ENCODE peak calls at places on chromosomes 5 and 9, in eight cellular contexts. X is NCI-H460, I is NCI-H748 treated with DMSO at 0.1 percent for 48 hours, Z is posterior vena cava, N is GM04503, F is BJ, M is fibroblast of pulmonary artery, A is neural crest cell. Q is an unnamed sample.

GRCh38 chr5:126274396-126274795 is 148.8 kb upstream of the GRAMD2B start:
- DNase-seq in Z (no peak), M (no peak), F (no peak), X (no peak), I (no peak), N (no peak), A (no peak), Q (no peak)

GRCh38 chr9:78505546-78505945 is 208.6 kb downstream of the PSAT1 start:
- DNase-seq in X (no peak), M (no peak), A (no peak), Z (no peak), F (no peak), I (no peak), N (no peak), Q (no peak)

GRCh38 chr5:92002875-92003274 is 619.8 kb upstream of the ARRDC3 start:
- DNase-seq in X (no peak), A (no peak), I (no peak), M (no peak), F (peak), Z (no peak), N (peak), Q (no peak)

GRCh38 chr9:98222885-98223640 is 30.6 kb upstream of the CORO2A start:
- DNase-seq in A (no peak), X (peak), F (peak), N (peak), M (peak), Z (no peak), I (no peak), Q (no peak)

GRCh38 chr5:82820958-82821880 is 256.0 kb downstream of the TMEM167A start:
- DNase-seq in Z (no peak), A (no peak), M (no peak), F (no peak), X (no peak), I (peak), N (no peak), Q (peak)

GRCh38 chr5:89230178-89230577 is 347.2 kb upstream of the MEF2C start:
- DNase-seq in A (no peak), F (no peak), I (no peak), X (no peak), Z (no peak), M (no peak), N (no peak), Q (no peak)

GRCh38 chr9:136399176-136400037 is 563 bp downstream of the SNAPC4 start:
- DNase-seq in I (no peak), A (peak), Z (no peak), F (no peak), M (peak), X (no peak), N (no peak), Q (no peak)

GRCh38 chr9:31005086-31005665 is 1379.3 kb upstream of the ACO1 start:
- DNase-seq in A (no peak), Z (no peak), I (no peak), F (no peak), N (no peak), X (no peak), M (no peak), Q (no peak)